ENCODE peak calls at places on chromosomes 12 and 14, in five cellular contexts. P is iris pigment epithelial cell, U is GM12891, I is posterior cingulate gyrus, D is foreskin fibroblast. B is an unnamed sample.

GRCh38 chr12:88383405-88383804 is 196.9 kb downstream of the KITLG start:
- DNase-seq in P (no peak), U (no peak), I (no peak), D (no peak), B (no peak)

GRCh38 chr14:30234966-30235365 is 307.3 kb upstream of the PRKD1 start:
- DNase-seq in P (no peak), U (no peak), I (no peak), D (no peak), B (no peak)

GRCh38 chr14:104864267-104865068 is 600 bp upstream of the CEP170B start:
- DNase-seq in P (no peak), U (no peak), I (peak), D (no peak), B (no peak)

GRCh38 chr14:78967111-78967809 is 797.1 kb downstream of the NRXN3 start:
- DNase-seq in P (peak), U (no peak), I (no peak), D (no peak), B (no peak)

GRCh38 chr14:76413962-76414665 is 38.2 kb downstream of the ESRRB start:
- DNase-seq in P (no peak), U (no peak), I (no peak), D (no peak), B (no peak)

GRCh38 chr12:102023343-102023930 is 38.4 kb downstream of the WASHC3 start:
- DNase-seq in P (peak), U (no peak), I (no peak), D (no peak), B (no peak)

GRCh38 chr12:19799216-19799615 is 359.9 kb downstream of the AEBP2 start:
- DNase-seq in P (peak), U (no peak), I (no peak), D (no peak), B (no peak)

GRCh38 chr12:123149828-123150272 is 1.0 kb downstream of the PITPNM2 start:
- DNase-seq in P (no peak), U (no peak), I (no peak), D (no peak), B (no peak)

GRCh38 chr12:65277994-65278575 is 398 bp upstream of the MSRB3 start:
- DNase-seq in P (peak), U (no peak), I (no peak), D (no peak), B (no peak)

B was measured in GM13977.